ENCODE peak calls at places on chromosomes 13 and 19, in eight cellular contexts. B is putamen; J is CD4-positive, alpha-beta T cell; A is amygdala; S is astrocyte of the spinal cord; Y is fibroblast of mammary gland; Z is upper lobe of right lung; W is NCI-H1105. E is an unnamed sample.
A peak's percentile ranks its signal among the peaks of the same experiment; 100 is the strongest.

GRCh38 chr19:27774337-27774736 is 1438.6 kb downstream of the UQCRFS1 start:
- DNase-seq in B (no peak), J (no peak), A (no peak), S (no peak), Y (no peak), Z (no peak), W (no peak), E (peak; percentile 21)

GRCh38 chr19:54152878-54153524 is 6.5 kb downstream of the LENG1 start:
- DNase-seq in B (no peak), J (no peak), A (no peak), S (no peak), Y (peak; percentile 67), Z (no peak), W (no peak), E (no peak)

GRCh38 chr19:37362733-37363132 is 8.2 kb upstream of the ZNF527 start:
- DNase-seq in B (no peak), J (no peak), A (no peak), S (no peak), Y (peak; percentile 12), Z (no peak), W (no peak), E (peak; percentile 58)

GRCh38 chr19:13195678-13196077 is 45.5 kb downstream of the IER2 start:
- DNase-seq in B (no peak), J (peak; percentile 55), A (no peak), S (no peak), Y (no peak), Z (no peak), W (no peak), E (peak; percentile 91)

GRCh38 chr13:97011446-97012131 is 17.3 kb upstream of the OXGR1 start:
- DNase-seq in B (no peak), J (no peak), A (no peak), S (no peak), Y (no peak), Z (no peak), W (no peak), E (no peak)

GRCh38 chr13:31588331-31588730 is 151.0 kb upstream of the RXFP2 start:
- DNase-seq in B (no peak), J (no peak), A (no peak), S (no peak), Y (no peak), Z (no peak), W (no peak), E (peak; percentile 18)

GRCh38 chr19:39506944-39507714 is 7.8 kb upstream of the SELENOV start:
- DNase-seq in B (peak; percentile 17), J (peak; percentile 18), A (no peak), S (peak; percentile 68), Y (peak; percentile 59), Z (no peak), W (peak; percentile 90), E (peak; percentile 80)

GRCh38 chr13:86193281-86193680 is 394.1 kb upstream of the SLITRK6 start:
- DNase-seq in B (no peak), J (no peak), A (no peak), S (peak; percentile 6), Y (no peak), Z (no peak), W (no peak), E (no peak)

GRCh38 chr13:82356667-82357066 is 1525.6 kb downstream of the SLITRK1 start:
- DNase-seq in B (no peak), J (no peak), A (no peak), S (peak; percentile 5), Y (peak; percentile 6), Z (no peak), W (no peak), E (no peak)

GRCh38 chr19:55368701-55369563 is 1.3 kb downstream of the IL11 start:
- DNase-seq in B (no peak), J (no peak), A (no peak), S (peak; percentile 52), Y (peak; percentile 33), Z (no peak), W (no peak), E (peak; percentile 79)

GRCh38 chr13:90156390-90156789 is 1191.1 kb upstream of the MIR17HG start:
- DNase-seq in B (no peak), J (no peak), A (no peak), S (no peak), Y (no peak), Z (no peak), W (no peak), E (no peak)

GRCh38 chr19:58355215-58355796 is 2.0 kb upstream of the A1BG start:
- DNase-seq in B (peak; percentile 34), J (no peak), A (no peak), S (no peak), Y (no peak), Z (no peak), W (no peak), E (no peak)

GRCh38 chr19:49409441-49410029 is 13.7 kb downstream of the PTH2 start:
- DNase-seq in B (no peak), J (no peak), A (no peak), S (no peak), Y (no peak), Z (no peak), W (no peak), E (no peak)

GRCh38 chr13:79724348-79725103 is 243.6 kb downstream of the NDFIP2 start:
- DNase-seq in B (no peak), J (no peak), A (no peak), S (peak; percentile 35), Y (no peak), Z (no peak), W (no peak), E (no peak)

GRCh38 chr13:112711528-112712265 is 21.9 kb downstream of the ATP11A start:
- DNase-seq in B (peak; percentile 77), J (no peak), A (peak; percentile 21), S (peak; percentile 90), Y (peak; percentile 97), Z (peak; percentile 86), W (no peak), E (peak; percentile 97)

GRCh38 chr13:45325806-45326205 is 15.2 kb downstream of the TPT1 start:
- DNase-seq in B (peak; percentile 52), J (no peak), A (no peak), S (peak; percentile 84), Y (peak; percentile 95), Z (no peak), W (no peak), E (no peak)

GRCh38 chr19:45275370-45275971 is 24.4 kb downstream of the MARK4 start:
- DNase-seq in B (no peak), J (no peak), A (no peak), S (no peak), Y (no peak), Z (no peak), W (peak; percentile 22), E (no peak)

GRCh38 chr19:28468701-28469459 is 744.1 kb downstream of the UQCRFS1 start:
- DNase-seq in B (no peak), J (peak; percentile 9), A (no peak), S (peak; percentile 39), Y (peak; percentile 57), Z (no peak), W (no peak), E (no peak)

GRCh38 chr19:30287259-30287658 is 84.9 kb upstream of the ZNF536 start:
- DNase-seq in B (no peak), J (no peak), A (no peak), S (no peak), Y (no peak), Z (no peak), W (no peak), E (no peak)

GRCh38 chr19:19475845-19476828 is 39.2 kb downstream of the TSSK6 start:
- DNase-seq in B (no peak), J (no peak), A (no peak), S (peak; percentile 35), Y (no peak), Z (no peak), W (no peak), E (peak; percentile 69)

GRCh38 chr19:58279925-58280316 is 1.2 kb downstream of the ZNF8 start:
- DNase-seq in B (no peak), J (no peak), A (no peak), S (no peak), Y (no peak), Z (no peak), W (no peak), E (no peak)

GRCh38 chr13:76213423-76213904 is 577.3 kb downstream of the LMO7 start:
- DNase-seq in B (no peak), J (no peak), A (no peak), S (no peak), Y (no peak), Z (no peak), W (no peak), E (no peak)

GRCh38 chr13:88648598-88649373 is 977.6 kb downstream of the SLITRK5 start:
- DNase-seq in B (no peak), J (no peak), A (no peak), S (no peak), Y (no peak), Z (no peak), W (no peak), E (no peak)

GRCh38 chr19:13629687-13630357 is 123.5 kb upstream of the CACNA1A start:
- DNase-seq in B (no peak), J (no peak), A (no peak), S (peak; percentile 46), Y (peak; percentile 92), Z (no peak), W (no peak), E (no peak)

GRCh38 chr13:21674271-21675009 is 3.6 kb downstream of the FGF9 start:
- DNase-seq in B (no peak), J (no peak), A (no peak), S (no peak), Y (no peak), Z (peak; percentile 69), W (peak; percentile 38), E (peak; percentile 27)

GRCh38 chr13:99288069-99288468 is 19.1 kb downstream of the GPR183 start:
- DNase-seq in B (no peak), J (no peak), A (no peak), S (no peak), Y (no peak), Z (no peak), W (no peak), E (no peak)

GRCh38 chr13:72737033-72737432 is 9.3 kb downstream of the BORA start:
- DNase-seq in B (no peak), J (no peak), A (no peak), S (no peak), Y (no peak), Z (no peak), W (no peak), E (no peak)

GRCh38 chr13:26867451-26868067 is 107.0 kb upstream of the GPR12 start:
- DNase-seq in B (no peak), J (no peak), A (no peak), S (peak; percentile 25), Y (peak; percentile 21), Z (no peak), W (no peak), E (peak; percentile 34)

GRCh38 chr13:74132768-74133656 is 1.2 kb downstream of the KLF12 start:
- DNase-seq in B (peak; percentile 5), J (peak; percentile 38), A (peak; percentile 60), S (peak; percentile 35), Y (no peak), Z (peak; percentile 64), W (no peak), E (peak; percentile 42)

GRCh38 chr13:45473627-45474026 is 8.9 kb downstream of the COG3 start:
- DNase-seq in B (no peak), J (no peak), A (no peak), S (no peak), Y (no peak), Z (no peak), W (no peak), E (no peak)

GRCh38 chr19:53877361-53877766 is 4.6 kb upstream of the PRKCG start:
- DNase-seq in B (no peak), J (no peak), A (no peak), S (no peak), Y (peak; percentile 27), Z (no peak), W (no peak), E (peak; percentile 58)

GRCh38 chr13:109451726-109452125 is 334.7 kb downstream of the IRS2 start:
- DNase-seq in B (no peak), J (no peak), A (no peak), S (peak; percentile 32), Y (no peak), Z (no peak), W (no peak), E (peak; percentile 13)

GRCh38 chr19:3863648-3864047 is 5.2 kb downstream of the ZFR2 start:
- DNase-seq in B (no peak), J (no peak), A (no peak), S (no peak), Y (no peak), Z (no peak), W (no peak), E (no peak)